ENCODE peak calls at places on chromosomes 13 and 19, in ten cellular contexts. One of them, this sample, is unnamed.

GRCh38 chr19:30566681-30567420 is 194.7 kb downstream of the ZNF536 start:
- DNase-seq in CD4-positive, alpha-beta T cell: no peak
- DNase-seq in HEK293T: no peak
- DNase-seq in posterior cingulate gyrus: no peak
- DNase-seq in stimulated activated CD4-positive, alpha-beta T cell treated with anti-CD3 and anti-CD28 coated beads, TNF-alpha, amount 100 ng/mL, for 48 hours: no peak
- DNase-seq in breast epithelium: no peak
- DNase-seq in GM20000: no peak
- DNase-seq in GDM1: no peak
- DNase-seq in stimulated activated CD8-positive, alpha-beta memory T cell treated with anti-CD3 and anti-CD28 coated beads, Interleukin-2, amount 100 ng/mL, for 48 hours: no peak
- DNase-seq in Right ventricle myocardium superior: no peak
- DNase-seq in this sample: no peak

GRCh38 chr13:75798353-75799245 is 162.5 kb downstream of the LMO7 start:
- DNase-seq in GDM1: no peak
- DNase-seq in HEK293T: no peak
- DNase-seq in Right ventricle myocardium superior: no peak
- DNase-seq in stimulated activated CD8-positive, alpha-beta memory T cell treated with anti-CD3 and anti-CD28 coated beads, Interleukin-2, amount 100 ng/mL, for 48 hours: no peak
- DNase-seq in GM20000: no peak
- DNase-seq in CD4-positive, alpha-beta T cell: no peak
- DNase-seq in posterior cingulate gyrus: no peak
- DNase-seq in stimulated activated CD4-positive, alpha-beta T cell treated with anti-CD3 and anti-CD28 coated beads, TNF-alpha, amount 100 ng/mL, for 48 hours: no peak
- DNase-seq in breast epithelium: no peak
- DNase-seq in this sample: no peak

GRCh38 chr19:43774103-43774939 is 6.5 kb downstream of the KCNN4 start:
- DNase-seq in GDM1: no peak
- DNase-seq in posterior cingulate gyrus: peak
- DNase-seq in stimulated activated CD8-positive, alpha-beta memory T cell treated with anti-CD3 and anti-CD28 coated beads, Interleukin-2, amount 100 ng/mL, for 48 hours: no peak
- DNase-seq in HEK293T: peak
- DNase-seq in GM20000: no peak
- DNase-seq in CD4-positive, alpha-beta T cell: no peak
- DNase-seq in Right ventricle myocardium superior: peak
- DNase-seq in breast epithelium: no peak
- DNase-seq in stimulated activated CD4-positive, alpha-beta T cell treated with anti-CD3 and anti-CD28 coated beads, TNF-alpha, amount 100 ng/mL, for 48 hours: no peak
- DNase-seq in this sample: no peak

GRCh38 chr19:7541828-7542443 is 6.4 kb downstream of the PNPLA6 start:
- DNase-seq in stimulated activated CD4-positive, alpha-beta T cell treated with anti-CD3 and anti-CD28 coated beads, TNF-alpha, amount 100 ng/mL, for 48 hours: no peak
- DNase-seq in posterior cingulate gyrus: no peak
- DNase-seq in GDM1: no peak
- DNase-seq in Right ventricle myocardium superior: no peak
- DNase-seq in CD4-positive, alpha-beta T cell: no peak
- DNase-seq in GM20000: no peak
- DNase-seq in HEK293T: no peak
- DNase-seq in stimulated activated CD8-positive, alpha-beta memory T cell treated with anti-CD3 and anti-CD28 coated beads, Interleukin-2, amount 100 ng/mL, for 48 hours: no peak
- DNase-seq in breast epithelium: no peak
- DNase-seq in this sample: no peak

GRCh38 chr13:107365466-107366215 is 797.7 kb upstream of the ARGLU1 start:
- DNase-seq in Right ventricle myocardium superior: no peak
- DNase-seq in posterior cingulate gyrus: no peak
- DNase-seq in HEK293T: no peak
- DNase-seq in stimulated activated CD4-positive, alpha-beta T cell treated with anti-CD3 and anti-CD28 coated beads, TNF-alpha, amount 100 ng/mL, for 48 hours: no peak
- DNase-seq in GDM1: no peak
- DNase-seq in GM20000: no peak
- DNase-seq in breast epithelium: no peak
- DNase-seq in CD4-positive, alpha-beta T cell: no peak
- DNase-seq in stimulated activated CD8-positive, alpha-beta memory T cell treated with anti-CD3 and anti-CD28 coated beads, Interleukin-2, amount 100 ng/mL, for 48 hours: no peak
- DNase-seq in this sample: no peak

GRCh38 chr19:7349961-7350711 is 1.4 kb downstream of the ARHGEF18 start:
- DNase-seq in GDM1: peak
- DNase-seq in HEK293T: no peak
- DNase-seq in stimulated activated CD8-positive, alpha-beta memory T cell treated with anti-CD3 and anti-CD28 coated beads, Interleukin-2, amount 100 ng/mL, for 48 hours: no peak
- DNase-seq in posterior cingulate gyrus: no peak
- DNase-seq in GM20000: peak
- DNase-seq in stimulated activated CD4-positive, alpha-beta T cell treated with anti-CD3 and anti-CD28 coated beads, TNF-alpha, amount 100 ng/mL, for 48 hours: no peak
- DNase-seq in Right ventricle myocardium superior: no peak
- DNase-seq in breast epithelium: no peak
- DNase-seq in CD4-positive, alpha-beta T cell: peak
- DNase-seq in this sample: peak

GRCh38 chr19:17235618-17236413 is 9.8 kb downstream of the OCEL1 start:
- DNase-seq in breast epithelium: peak
- DNase-seq in Right ventricle myocardium superior: peak
- DNase-seq in HEK293T: peak
- DNase-seq in CD4-positive, alpha-beta T cell: peak
- DNase-seq in stimulated activated CD8-positive, alpha-beta memory T cell treated with anti-CD3 and anti-CD28 coated beads, Interleukin-2, amount 100 ng/mL, for 48 hours: peak
- DNase-seq in GM20000: peak
- DNase-seq in posterior cingulate gyrus: peak
- DNase-seq in stimulated activated CD4-positive, alpha-beta T cell treated with anti-CD3 and anti-CD28 coated beads, TNF-alpha, amount 100 ng/mL, for 48 hours: peak
- DNase-seq in GDM1: no peak
- DNase-seq in this sample: peak

GRCh38 chr13:87295636-87296035 is 375.5 kb upstream of the SLITRK5 start:
- DNase-seq in stimulated activated CD8-positive, alpha-beta memory T cell treated with anti-CD3 and anti-CD28 coated beads, Interleukin-2, amount 100 ng/mL, for 48 hours: no peak
- DNase-seq in HEK293T: no peak
- DNase-seq in Right ventricle myocardium superior: no peak
- DNase-seq in stimulated activated CD4-positive, alpha-beta T cell treated with anti-CD3 and anti-CD28 coated beads, TNF-alpha, amount 100 ng/mL, for 48 hours: no peak
- DNase-seq in GM20000: no peak
- DNase-seq in GDM1: no peak
- DNase-seq in posterior cingulate gyrus: no peak
- DNase-seq in CD4-positive, alpha-beta T cell: no peak
- DNase-seq in breast epithelium: no peak
- DNase-seq in this sample: no peak

GRCh38 chr19:30865481-30865880 is 483.8 kb downstream of the TSHZ3 start:
- DNase-seq in breast epithelium: no peak
- DNase-seq in GDM1: no peak
- DNase-seq in CD4-positive, alpha-beta T cell: no peak
- DNase-seq in stimulated activated CD4-positive, alpha-beta T cell treated with anti-CD3 and anti-CD28 coated beads, TNF-alpha, amount 100 ng/mL, for 48 hours: no peak
- DNase-seq in GM20000: no peak
- DNase-seq in HEK293T: no peak
- DNase-seq in Right ventricle myocardium superior: no peak
- DNase-seq in posterior cingulate gyrus: no peak
- DNase-seq in stimulated activated CD8-positive, alpha-beta memory T cell treated with anti-CD3 and anti-CD28 coated beads, Interleukin-2, amount 100 ng/mL, for 48 hours: no peak
- DNase-seq in this sample: no peak

GRCh38 chr13:110236831-110237261 is 70.1 kb downstream of the COL4A1 start:
- DNase-seq in posterior cingulate gyrus: no peak
- DNase-seq in Right ventricle myocardium superior: peak
- DNase-seq in HEK293T: no peak
- DNase-seq in stimulated activated CD8-positive, alpha-beta memory T cell treated with anti-CD3 and anti-CD28 coated beads, Interleukin-2, amount 100 ng/mL, for 48 hours: no peak
- DNase-seq in stimulated activated CD4-positive, alpha-beta T cell treated with anti-CD3 and anti-CD28 coated beads, TNF-alpha, amount 100 ng/mL, for 48 hours: no peak
- DNase-seq in GDM1: no peak
- DNase-seq in GM20000: no peak
- DNase-seq in breast epithelium: no peak
- DNase-seq in CD4-positive, alpha-beta T cell: no peak
- DNase-seq in this sample: peak

GRCh38 chr19:5447700-5448311 is 7.4 kb upstream of the ZNRF4 start:
- DNase-seq in GM20000: no peak
- DNase-seq in stimulated activated CD4-positive, alpha-beta T cell treated with anti-CD3 and anti-CD28 coated beads, TNF-alpha, amount 100 ng/mL, for 48 hours: no peak
- DNase-seq in stimulated activated CD8-positive, alpha-beta memory T cell treated with anti-CD3 and anti-CD28 coated beads, Interleukin-2, amount 100 ng/mL, for 48 hours: no peak
- DNase-seq in breast epithelium: no peak
- DNase-seq in HEK293T: no peak
- DNase-seq in GDM1: no peak
- DNase-seq in Right ventricle myocardium superior: no peak
- DNase-seq in CD4-positive, alpha-beta T cell: no peak
- DNase-seq in posterior cingulate gyrus: peak
- DNase-seq in this sample: no peak

GRCh38 chr13:106492576-106493323 is 42.7 kb downstream of the EFNB2 start:
- DNase-seq in GM20000: no peak
- DNase-seq in posterior cingulate gyrus: peak
- DNase-seq in HEK293T: no peak
- DNase-seq in stimulated activated CD8-positive, alpha-beta memory T cell treated with anti-CD3 and anti-CD28 coated beads, Interleukin-2, amount 100 ng/mL, for 48 hours: no peak
- DNase-seq in CD4-positive, alpha-beta T cell: no peak
- DNase-seq in stimulated activated CD4-positive, alpha-beta T cell treated with anti-CD3 and anti-CD28 coated beads, TNF-alpha, amount 100 ng/mL, for 48 hours: no peak
- DNase-seq in GDM1: no peak
- DNase-seq in breast epithelium: no peak
- DNase-seq in Right ventricle myocardium superior: no peak
- DNase-seq in this sample: no peak

GRCh38 chr19:46976845-46977320 is 42.8 kb upstream of the NPAS1 start:
- DNase-seq in stimulated activated CD4-positive, alpha-beta T cell treated with anti-CD3 and anti-CD28 coated beads, TNF-alpha, amount 100 ng/mL, for 48 hours: no peak
- DNase-seq in stimulated activated CD8-positive, alpha-beta memory T cell treated with anti-CD3 and anti-CD28 coated beads, Interleukin-2, amount 100 ng/mL, for 48 hours: no peak
- DNase-seq in breast epithelium: no peak
- DNase-seq in posterior cingulate gyrus: peak
- DNase-seq in GDM1: no peak
- DNase-seq in Right ventricle myocardium superior: peak
- DNase-seq in HEK293T: no peak
- DNase-seq in CD4-positive, alpha-beta T cell: no peak
- DNase-seq in GM20000: no peak
- DNase-seq in this sample: no peak

GRCh38 chr19:1313695-1314613 is 28.3 kb downstream of the EFNA2 start:
- DNase-seq in GDM1: no peak
- DNase-seq in GM20000: no peak
- DNase-seq in stimulated activated CD8-positive, alpha-beta memory T cell treated with anti-CD3 and anti-CD28 coated beads, Interleukin-2, amount 100 ng/mL, for 48 hours: no peak
- DNase-seq in stimulated activated CD4-positive, alpha-beta T cell treated with anti-CD3 and anti-CD28 coated beads, TNF-alpha, amount 100 ng/mL, for 48 hours: no peak
- DNase-seq in HEK293T: no peak
- DNase-seq in breast epithelium: no peak
- DNase-seq in posterior cingulate gyrus: no peak
- DNase-seq in CD4-positive, alpha-beta T cell: no peak
- DNase-seq in Right ventricle myocardium superior: no peak
- DNase-seq in this sample: no peak

GRCh38 chr13:27425151-27425917 is 915 bp downstream of the GTF3A start:
- DNase-seq in stimulated activated CD4-positive, alpha-beta T cell treated with anti-CD3 and anti-CD28 coated beads, TNF-alpha, amount 100 ng/mL, for 48 hours: no peak
- DNase-seq in breast epithelium: no peak
- DNase-seq in CD4-positive, alpha-beta T cell: no peak
- DNase-seq in posterior cingulate gyrus: no peak
- DNase-seq in Right ventricle myocardium superior: no peak
- DNase-seq in HEK293T: no peak
- DNase-seq in GDM1: no peak
- DNase-seq in GM20000: peak
- DNase-seq in stimulated activated CD8-positive, alpha-beta memory T cell treated with anti-CD3 and anti-CD28 coated beads, Interleukin-2, amount 100 ng/mL, for 48 hours: no peak
- DNase-seq in this sample: no peak

GRCh38 chr19:3336680-3337523 is 29.5 kb upstream of the NFIC start:
- DNase-seq in GM20000: no peak
- DNase-seq in HEK293T: no peak
- DNase-seq in stimulated activated CD8-positive, alpha-beta memory T cell treated with anti-CD3 and anti-CD28 coated beads, Interleukin-2, amount 100 ng/mL, for 48 hours: no peak
- DNase-seq in posterior cingulate gyrus: peak
- DNase-seq in breast epithelium: peak
- DNase-seq in GDM1: no peak
- DNase-seq in stimulated activated CD4-positive, alpha-beta T cell treated with anti-CD3 and anti-CD28 coated beads, TNF-alpha, amount 100 ng/mL, for 48 hours: no peak
- DNase-seq in CD4-positive, alpha-beta T cell: no peak
- DNase-seq in Right ventricle myocardium superior: peak
- DNase-seq in this sample: peak

GRCh38 chr13:43376596-43376995 is 353.2 kb downstream of the DNAJC15 start:
- DNase-seq in CD4-positive, alpha-beta T cell: no peak
- DNase-seq in GM20000: no peak
- DNase-seq in GDM1: no peak
- DNase-seq in HEK293T: no peak
- DNase-seq in breast epithelium: no peak
- DNase-seq in Right ventricle myocardium superior: no peak
- DNase-seq in posterior cingulate gyrus: no peak
- DNase-seq in stimulated activated CD4-positive, alpha-beta T cell treated with anti-CD3 and anti-CD28 coated beads, TNF-alpha, amount 100 ng/mL, for 48 hours: no peak
- DNase-seq in stimulated activated CD8-positive, alpha-beta memory T cell treated with anti-CD3 and anti-CD28 coated beads, Interleukin-2, amount 100 ng/mL, for 48 hours: no peak
- DNase-seq in this sample: no peak

GRCh38 chr13:94352057-94352456 is 127.4 kb downstream of the DCT start:
- DNase-seq in breast epithelium: no peak
- DNase-seq in GM20000: no peak
- DNase-seq in stimulated activated CD8-positive, alpha-beta memory T cell treated with anti-CD3 and anti-CD28 coated beads, Interleukin-2, amount 100 ng/mL, for 48 hours: no peak
- DNase-seq in posterior cingulate gyrus: no peak
- DNase-seq in GDM1: no peak
- DNase-seq in stimulated activated CD4-positive, alpha-beta T cell treated with anti-CD3 and anti-CD28 coated beads, TNF-alpha, amount 100 ng/mL, for 48 hours: no peak
- DNase-seq in HEK293T: no peak
- DNase-seq in Right ventricle myocardium superior: no peak
- DNase-seq in CD4-positive, alpha-beta T cell: no peak
- DNase-seq in this sample: no peak

GRCh38 chr19:9159891-9160290 is 18.9 kb upstream of the OR7D2 start:
- DNase-seq in Right ventricle myocardium superior: no peak
- DNase-seq in posterior cingulate gyrus: no peak
- DNase-seq in stimulated activated CD4-positive, alpha-beta T cell treated with anti-CD3 and anti-CD28 coated beads, TNF-alpha, amount 100 ng/mL, for 48 hours: no peak
- DNase-seq in GM20000: no peak
- DNase-seq in HEK293T: no peak
- DNase-seq in CD4-positive, alpha-beta T cell: no peak
- DNase-seq in GDM1: no peak
- DNase-seq in stimulated activated CD8-positive, alpha-beta memory T cell treated with anti-CD3 and anti-CD28 coated beads, Interleukin-2, amount 100 ng/mL, for 48 hours: no peak
- DNase-seq in breast epithelium: no peak
- DNase-seq in this sample: no peak

GRCh38 chr19:55590621-55591020 is 8.7 kb downstream of the FIZ1 start:
- DNase-seq in Right ventricle myocardium superior: no peak
- DNase-seq in HEK293T: peak
- DNase-seq in breast epithelium: no peak
- DNase-seq in GM20000: no peak
- DNase-seq in stimulated activated CD8-positive, alpha-beta memory T cell treated with anti-CD3 and anti-CD28 coated beads, Interleukin-2, amount 100 ng/mL, for 48 hours: no peak
- DNase-seq in GDM1: no peak
- DNase-seq in CD4-positive, alpha-beta T cell: no peak
- DNase-seq in stimulated activated CD4-positive, alpha-beta T cell treated with anti-CD3 and anti-CD28 coated beads, TNF-alpha, amount 100 ng/mL, for 48 hours: no peak
- DNase-seq in posterior cingulate gyrus: peak
- DNase-seq in this sample: no peak

GRCh38 chr13:100666124-100666523 is 8.5 kb downstream of the TMTC4 start:
- DNase-seq in posterior cingulate gyrus: no peak
- DNase-seq in HEK293T: no peak
- DNase-seq in stimulated activated CD4-positive, alpha-beta T cell treated with anti-CD3 and anti-CD28 coated beads, TNF-alpha, amount 100 ng/mL, for 48 hours: no peak
- DNase-seq in GM20000: no peak
- DNase-seq in GDM1: no peak
- DNase-seq in Right ventricle myocardium superior: no peak
- DNase-seq in CD4-positive, alpha-beta T cell: no peak
- DNase-seq in stimulated activated CD8-positive, alpha-beta memory T cell treated with anti-CD3 and anti-CD28 coated beads, Interleukin-2, amount 100 ng/mL, for 48 hours: no peak
- DNase-seq in breast epithelium: no peak
- DNase-seq in this sample: no peak

GRCh38 chr19:718251-719024 is 9.7 kb downstream of the PALM start:
- DNase-seq in breast epithelium: no peak
- DNase-seq in Right ventricle myocardium superior: no peak
- DNase-seq in stimulated activated CD8-positive, alpha-beta memory T cell treated with anti-CD3 and anti-CD28 coated beads, Interleukin-2, amount 100 ng/mL, for 48 hours: no peak
- DNase-seq in posterior cingulate gyrus: no peak
- DNase-seq in CD4-positive, alpha-beta T cell: no peak
- DNase-seq in GM20000: peak
- DNase-seq in GDM1: no peak
- DNase-seq in HEK293T: no peak
- DNase-seq in stimulated activated CD4-positive, alpha-beta T cell treated with anti-CD3 and anti-CD28 coated beads, TNF-alpha, amount 100 ng/mL, for 48 hours: no peak
- DNase-seq in this sample: no peak

GRCh38 chr19:2582984-2583956 is 107.3 kb downstream of the GADD45B start:
- DNase-seq in posterior cingulate gyrus: no peak
- DNase-seq in breast epithelium: peak
- DNase-seq in stimulated activated CD8-positive, alpha-beta memory T cell treated with anti-CD3 and anti-CD28 coated beads, Interleukin-2, amount 100 ng/mL, for 48 hours: no peak
- DNase-seq in GDM1: no peak
- DNase-seq in stimulated activated CD4-positive, alpha-beta T cell treated with anti-CD3 and anti-CD28 coated beads, TNF-alpha, amount 100 ng/mL, for 48 hours: no peak
- DNase-seq in GM20000: no peak
- DNase-seq in CD4-positive, alpha-beta T cell: no peak
- DNase-seq in Right ventricle myocardium superior: no peak
- DNase-seq in HEK293T: no peak
- DNase-seq in this sample: peak

GRCh38 chr19:14770944-14771839 is 7.2 kb downstream of the ADGRE2 start:
- DNase-seq in HEK293T: no peak
- DNase-seq in stimulated activated CD4-positive, alpha-beta T cell treated with anti-CD3 and anti-CD28 coated beads, TNF-alpha, amount 100 ng/mL, for 48 hours: no peak
- DNase-seq in stimulated activated CD8-positive, alpha-beta memory T cell treated with anti-CD3 and anti-CD28 coated beads, Interleukin-2, amount 100 ng/mL, for 48 hours: no peak
- DNase-seq in CD4-positive, alpha-beta T cell: no peak
- DNase-seq in GM20000: no peak
- DNase-seq in Right ventricle myocardium superior: no peak
- DNase-seq in GDM1: no peak
- DNase-seq in breast epithelium: peak
- DNase-seq in posterior cingulate gyrus: no peak
- DNase-seq in this sample: no peak

GRCh38 chr19:56841194-56841546 is 644 bp upstream of the PEG3 start:
- DNase-seq in GDM1: no peak
- DNase-seq in HEK293T: no peak
- DNase-seq in breast epithelium: no peak
- DNase-seq in stimulated activated CD4-positive, alpha-beta T cell treated with anti-CD3 and anti-CD28 coated beads, TNF-alpha, amount 100 ng/mL, for 48 hours: no peak
- DNase-seq in stimulated activated CD8-positive, alpha-beta memory T cell treated with anti-CD3 and anti-CD28 coated beads, Interleukin-2, amount 100 ng/mL, for 48 hours: no peak
- DNase-seq in posterior cingulate gyrus: no peak
- DNase-seq in Right ventricle myocardium superior: no peak
- DNase-seq in CD4-positive, alpha-beta T cell: no peak
- DNase-seq in GM20000: no peak
- DNase-seq in this sample: no peak

GRCh38 chr13:113596321-113597200 is 12.0 kb downstream of the TFDP1 start:
- DNase-seq in GM20000: no peak
- DNase-seq in stimulated activated CD8-positive, alpha-beta memory T cell treated with anti-CD3 and anti-CD28 coated beads, Interleukin-2, amount 100 ng/mL, for 48 hours: no peak
- DNase-seq in Right ventricle myocardium superior: no peak
- DNase-seq in HEK293T: no peak
- DNase-seq in GDM1: no peak
- DNase-seq in posterior cingulate gyrus: peak
- DNase-seq in breast epithelium: peak
- DNase-seq in CD4-positive, alpha-beta T cell: no peak
- DNase-seq in stimulated activated CD4-positive, alpha-beta T cell treated with anti-CD3 and anti-CD28 coated beads, TNF-alpha, amount 100 ng/mL, for 48 hours: no peak
- DNase-seq in this sample: peak

GRCh38 chr13:35475960-35476943 is at the start of gene MAB21L1:
- DNase-seq in HEK293T: peak
- DNase-seq in GM20000: peak
- DNase-seq in posterior cingulate gyrus: peak
- DNase-seq in stimulated activated CD8-positive, alpha-beta memory T cell treated with anti-CD3 and anti-CD28 coated beads, Interleukin-2, amount 100 ng/mL, for 48 hours: no peak
- DNase-seq in breast epithelium: no peak
- DNase-seq in stimulated activated CD4-positive, alpha-beta T cell treated with anti-CD3 and anti-CD28 coated beads, TNF-alpha, amount 100 ng/mL, for 48 hours: no peak
- DNase-seq in CD4-positive, alpha-beta T cell: no peak
- DNase-seq in GDM1: no peak
- DNase-seq in Right ventricle myocardium superior: peak
- DNase-seq in this sample: peak

GRCh38 chr19:33273881-33274662 is 28.3 kb downstream of the CEBPA start:
- DNase-seq in stimulated activated CD8-positive, alpha-beta memory T cell treated with anti-CD3 and anti-CD28 coated beads, Interleukin-2, amount 100 ng/mL, for 48 hours: peak
- DNase-seq in breast epithelium: peak
- DNase-seq in CD4-positive, alpha-beta T cell: no peak
- DNase-seq in stimulated activated CD4-positive, alpha-beta T cell treated with anti-CD3 and anti-CD28 coated beads, TNF-alpha, amount 100 ng/mL, for 48 hours: peak
- DNase-seq in GDM1: peak
- DNase-seq in HEK293T: no peak
- DNase-seq in posterior cingulate gyrus: no peak
- DNase-seq in GM20000: no peak
- DNase-seq in Right ventricle myocardium superior: peak
- DNase-seq in this sample: no peak